ENCODE peak calls at places on chromosomes 12 and 14, in five cellular contexts. One of them, this sample, is unnamed.
A peak's percentile ranks its signal among the peaks of the same experiment; 100 is the strongest.

GRCh38 chr12:14774944-14775651 is 28.2 kb downstream of the WBP11 start:
- DNase-seq in GM13976: peak; percentile 54
- DNase-seq in neural crest cell: no peak
- DNase-seq in AG04450: no peak
- DNase-seq in EL: peak; percentile 62
- DNase-seq in this sample: peak; percentile 92

GRCh38 chr12:121196902-121197301 is 13.0 kb upstream of the P2RX4 start:
- DNase-seq in GM13976: no peak
- DNase-seq in neural crest cell: no peak
- DNase-seq in AG04450: no peak
- DNase-seq in EL: no peak
- DNase-seq in this sample: no peak

GRCh38 chr12:107267604-107268003 is 174.3 kb upstream of the CRY1 start:
- DNase-seq in GM13976: no peak
- DNase-seq in neural crest cell: no peak
- DNase-seq in AG04450: no peak
- DNase-seq in EL: no peak
- DNase-seq in this sample: no peak

GRCh38 chr14:69092840-69093422 is 60.0 kb downstream of the DCAF5 start:
- DNase-seq in GM13976: no peak
- DNase-seq in neural crest cell: no peak
- DNase-seq in AG04450: no peak
- DNase-seq in EL: no peak
- DNase-seq in this sample: no peak

GRCh38 chr12:133058203-133059125 is 21.2 kb downstream of the ZNF84 start:
- DNase-seq in GM13976: no peak
- DNase-seq in neural crest cell: no peak
- DNase-seq in AG04450: no peak
- DNase-seq in EL: no peak
- DNase-seq in this sample: no peak

GRCh38 chr12:105814283-105814682 is 324.5 kb downstream of the NUAK1 start:
- DNase-seq in GM13976: no peak
- DNase-seq in neural crest cell: no peak
- DNase-seq in AG04450: no peak
- DNase-seq in EL: no peak
- DNase-seq in this sample: no peak

GRCh38 chr12:48765753-48766162 is 23.1 kb downstream of the ADCY6 start:
- DNase-seq in GM13976: no peak
- DNase-seq in neural crest cell: no peak
- DNase-seq in AG04450: no peak
- DNase-seq in EL: peak; percentile 48
- DNase-seq in this sample: no peak

GRCh38 chr12:89354630-89354931 is 2.3 kb upstream of the DUSP6 start:
- DNase-seq in GM13976: peak; percentile 34
- DNase-seq in neural crest cell: no peak
- DNase-seq in AG04450: no peak
- DNase-seq in EL: no peak
- DNase-seq in this sample: no peak

GRCh38 chr14:52596861-52597260 is 44.2 kb downstream of the GPR137C start:
- DNase-seq in GM13976: no peak
- DNase-seq in neural crest cell: no peak
- DNase-seq in AG04450: no peak
- DNase-seq in EL: no peak
- DNase-seq in this sample: no peak

GRCh38 chr12:93167841-93168492 is 209.8 kb upstream of the NUDT4 start:
- DNase-seq in GM13976: peak; percentile 49
- DNase-seq in neural crest cell: no peak
- DNase-seq in AG04450: no peak
- DNase-seq in EL: no peak
- DNase-seq in this sample: no peak

GRCh38 chr14:49863483-49864262 is 11.1 kb upstream of the NEMF start:
- DNase-seq in GM13976: no peak
- DNase-seq in neural crest cell: no peak
- DNase-seq in AG04450: no peak
- DNase-seq in EL: no peak
- DNase-seq in this sample: no peak

GRCh38 chr14:102708494-102708893 is 68.8 kb upstream of the TRAF3 start:
- DNase-seq in GM13976: peak; percentile 73
- DNase-seq in neural crest cell: no peak
- DNase-seq in AG04450: no peak
- DNase-seq in EL: no peak
- DNase-seq in this sample: no peak

GRCh38 chr12:14572401-14572800 is 4.7 kb upstream of the PLBD1 start:
- DNase-seq in GM13976: no peak
- DNase-seq in neural crest cell: no peak
- DNase-seq in AG04450: no peak
- DNase-seq in EL: no peak
- DNase-seq in this sample: no peak

GRCh38 chr12:67025543-67026114 is 243.5 kb upstream of the CAND1 start:
- DNase-seq in GM13976: peak; percentile 40
- DNase-seq in neural crest cell: peak; percentile 66
- DNase-seq in AG04450: no peak
- DNase-seq in EL: peak; percentile 35
- DNase-seq in this sample: no peak

GRCh38 chr14:103104654-103105511 is 10.4 kb downstream of the EXOC3L4 start:
- DNase-seq in GM13976: peak; percentile 89
- DNase-seq in neural crest cell: peak; percentile 74
- DNase-seq in AG04450: no peak
- DNase-seq in EL: peak; percentile 39
- DNase-seq in this sample: no peak

GRCh38 chr12:132489602-132490239 is at the start of gene FBRSL1:
- DNase-seq in GM13976: peak; percentile 100
- DNase-seq in neural crest cell: peak; percentile 78
- DNase-seq in AG04450: peak; percentile 51
- DNase-seq in EL: peak; percentile 80
- DNase-seq in this sample: no peak

GRCh38 chr12:68761901-68762630 is 16.1 kb downstream of the SLC35E3 start:
- DNase-seq in GM13976: no peak
- DNase-seq in neural crest cell: no peak
- DNase-seq in AG04450: no peak
- DNase-seq in EL: no peak
- DNase-seq in this sample: no peak

GRCh38 chr12:52395761-52396434 is 10.2 kb downstream of the KRT82 start:
- DNase-seq in GM13976: no peak
- DNase-seq in neural crest cell: no peak
- DNase-seq in AG04450: no peak
- DNase-seq in EL: peak; percentile 43
- DNase-seq in this sample: no peak

GRCh38 chr14:89368490-89369477 is 48.2 kb downstream of the FOXN3 start:
- DNase-seq in GM13976: no peak
- DNase-seq in neural crest cell: no peak
- DNase-seq in AG04450: no peak
- DNase-seq in EL: no peak
- DNase-seq in this sample: no peak

GRCh38 chr14:51610766-51611165 is 40.9 kb upstream of the FRMD6 start:
- DNase-seq in GM13976: no peak
- DNase-seq in neural crest cell: no peak
- DNase-seq in AG04450: no peak
- DNase-seq in EL: no peak
- DNase-seq in this sample: no peak

GRCh38 chr14:97458302-97459137 is 661.3 kb downstream of the VRK1 start:
- DNase-seq in GM13976: peak; percentile 27
- DNase-seq in neural crest cell: peak; percentile 32
- DNase-seq in AG04450: no peak
- DNase-seq in EL: no peak
- DNase-seq in this sample: no peak

GRCh38 chr14:61538464-61539022 is 156.8 kb upstream of the HIF1A start:
- DNase-seq in GM13976: no peak
- DNase-seq in neural crest cell: no peak
- DNase-seq in AG04450: no peak
- DNase-seq in EL: no peak
- DNase-seq in this sample: no peak

This sample was measured in vagina.